ENCODE peak calls at places on chromosomes 1 and 21, in eight cellular contexts. One of them, this sample, is unnamed. For H3K4me1, the result is how much of the 10 kb centered on the place peaks cover.

GRCh38 chr1:206041640-206042039 is 11.3 kb upstream of the RHEX start:
- DNase-seq in H1: peak
- DNase-seq in K562: no peak
- DNase-seq in hepatocyte: peak
- DNase-seq in neural progenitor cell: peak
- DNase-seq in PC-3: no peak
- DNase-seq in fibroblast of lung: no peak
- DNase-seq in GM23248: no peak
- DNase-seq in this sample: no peak

GRCh38 chr1:63607322-63607721 is 14.1 kb downstream of the PGM1 start:
- DNase-seq in H1: no peak
- DNase-seq in K562: no peak
- DNase-seq in hepatocyte: no peak
- DNase-seq in neural progenitor cell: no peak
- DNase-seq in PC-3: no peak
- DNase-seq in fibroblast of lung: no peak
- DNase-seq in GM23248: no peak
- DNase-seq in this sample: no peak

GRCh38 chr1:99767996-99768524 is 1.6 kb upstream of the FRRS1 start:
- DNase-seq in H1: no peak
- DNase-seq in K562: no peak
- DNase-seq in hepatocyte: no peak
- DNase-seq in neural progenitor cell: no peak
- DNase-seq in PC-3: no peak
- DNase-seq in fibroblast of lung: no peak
- DNase-seq in GM23248: no peak
- DNase-seq in this sample: no peak

GRCh38 chr1:90850181-90850924 is 133.3 kb upstream of the BARHL2 start:
- DNase-seq in H1: no peak
- DNase-seq in K562: peak
- DNase-seq in hepatocyte: peak
- DNase-seq in neural progenitor cell: peak
- DNase-seq in PC-3: no peak
- DNase-seq in fibroblast of lung: no peak
- DNase-seq in GM23248: peak
- DNase-seq in this sample: peak

GRCh38 chr1:31145581-31146117 is 80.1 kb upstream of the PUM1 start:
- DNase-seq in H1: no peak
- DNase-seq in K562: no peak
- DNase-seq in hepatocyte: no peak
- DNase-seq in neural progenitor cell: no peak
- DNase-seq in PC-3: no peak
- DNase-seq in fibroblast of lung: no peak
- DNase-seq in GM23248: no peak
- DNase-seq in this sample: no peak

GRCh38 chr21:38220270-38220737 is 36.5 kb upstream of the KCNJ15 start:
- DNase-seq in H1: no peak
- DNase-seq in K562: peak
- DNase-seq in hepatocyte: no peak
- DNase-seq in neural progenitor cell: no peak
- DNase-seq in PC-3: no peak
- DNase-seq in fibroblast of lung: peak
- DNase-seq in GM23248: no peak
- DNase-seq in this sample: no peak

GRCh38 chr1:172821609-172822274 is 162.8 kb downstream of the FASLG start:
- DNase-seq in H1: no peak
- DNase-seq in K562: peak
- DNase-seq in hepatocyte: peak
- DNase-seq in neural progenitor cell: no peak
- DNase-seq in PC-3: peak
- DNase-seq in fibroblast of lung: peak
- DNase-seq in GM23248: peak
- DNase-seq in this sample: peak

GRCh38 chr1:15835741-15836510 is 11.6 kb upstream of the SPEN start:
- DNase-seq in H1: peak
- DNase-seq in K562: peak
- DNase-seq in hepatocyte: peak
- DNase-seq in neural progenitor cell: peak
- DNase-seq in PC-3: peak
- DNase-seq in fibroblast of lung: peak
- DNase-seq in GM23248: peak
- DNase-seq in this sample: peak

GRCh38 chr1:214216779-214217178 is 64.2 kb upstream of the SMYD2 start:
- DNase-seq in H1: no peak
- DNase-seq in K562: no peak
- DNase-seq in hepatocyte: peak
- DNase-seq in neural progenitor cell: no peak
- DNase-seq in PC-3: peak
- DNase-seq in fibroblast of lung: no peak
- DNase-seq in GM23248: no peak
- DNase-seq in this sample: no peak

GRCh38 chr1:20383631-20384030 is 93.0 kb downstream of the VWA5B1 start:
- DNase-seq in H1: no peak
- DNase-seq in K562: no peak
- DNase-seq in hepatocyte: no peak
- DNase-seq in neural progenitor cell: no peak
- DNase-seq in PC-3: no peak
- DNase-seq in fibroblast of lung: no peak
- DNase-seq in GM23248: no peak
- DNase-seq in this sample: no peak

GRCh38 chr1:9062846-9063245 is 6.6 kb downstream of the SLC2A5 start:
- DNase-seq in H1: no peak
- DNase-seq in K562: no peak
- DNase-seq in hepatocyte: no peak
- DNase-seq in neural progenitor cell: no peak
- DNase-seq in PC-3: no peak
- DNase-seq in fibroblast of lung: no peak
- DNase-seq in GM23248: no peak
- DNase-seq in this sample: no peak

GRCh38 chr1:210003501-210003900 is 65.5 kb downstream of the SYT14 start:
- DNase-seq in H1: no peak
- DNase-seq in K562: no peak
- DNase-seq in hepatocyte: no peak
- DNase-seq in neural progenitor cell: no peak
- DNase-seq in PC-3: no peak
- DNase-seq in fibroblast of lung: no peak
- DNase-seq in GM23248: peak
- DNase-seq in this sample: no peak

GRCh38 chr1:87330201-87330953 is 1.7 kb downstream of the LMO4 start:
- DNase-seq in H1: peak
- DNase-seq in K562: no peak
- DNase-seq in hepatocyte: peak
- DNase-seq in neural progenitor cell: peak
- DNase-seq in PC-3: peak
- DNase-seq in fibroblast of lung: peak
- DNase-seq in GM23248: peak
- DNase-seq in this sample: peak

GRCh38 chr1:8646996-8647395 is 170.4 kb downstream of the RERE start:
- DNase-seq in H1: no peak
- DNase-seq in K562: no peak
- DNase-seq in hepatocyte: no peak
- DNase-seq in neural progenitor cell: no peak
- DNase-seq in PC-3: no peak
- DNase-seq in fibroblast of lung: no peak
- DNase-seq in GM23248: no peak
- DNase-seq in this sample: no peak

GRCh38 chr1:67732750-67733151 is 47.8 kb downstream of the GADD45A start:
- DNase-seq in H1: peak
- DNase-seq in K562: no peak
- DNase-seq in hepatocyte: no peak
- DNase-seq in neural progenitor cell: no peak
- DNase-seq in PC-3: no peak
- DNase-seq in fibroblast of lung: peak
- DNase-seq in GM23248: peak
- DNase-seq in this sample: peak

GRCh38 chr1:39590546-39590945 is 14.0 kb upstream of the PABPC4 start:
- DNase-seq in H1: no peak
- DNase-seq in K562: no peak
- DNase-seq in hepatocyte: no peak
- DNase-seq in neural progenitor cell: no peak
- DNase-seq in PC-3: no peak
- DNase-seq in fibroblast of lung: no peak
- DNase-seq in GM23248: peak
- DNase-seq in this sample: no peak

GRCh38 chr1:161096514-161096913 is 1.6 kb upstream of the KLHDC9 start:
- DNase-seq in H1: no peak
- DNase-seq in K562: no peak
- DNase-seq in hepatocyte: no peak
- DNase-seq in neural progenitor cell: no peak
- DNase-seq in PC-3: peak
- DNase-seq in fibroblast of lung: peak
- DNase-seq in GM23248: peak
- DNase-seq in this sample: no peak

GRCh38 chr1:155970531-155971167 is 7.7 kb downstream of the ARHGEF2 start:
- DNase-seq in H1: no peak
- DNase-seq in K562: peak
- DNase-seq in hepatocyte: no peak
- DNase-seq in neural progenitor cell: peak
- DNase-seq in PC-3: no peak
- DNase-seq in fibroblast of lung: peak
- DNase-seq in GM23248: peak
- DNase-seq in this sample: no peak

GRCh38 chr1:52571783-52572182 is 18.9 kb upstream of the TUT4 start:
- DNase-seq in H1: no peak
- DNase-seq in K562: peak
- DNase-seq in hepatocyte: no peak
- DNase-seq in neural progenitor cell: no peak
- DNase-seq in PC-3: peak
- DNase-seq in fibroblast of lung: peak
- DNase-seq in GM23248: no peak
- DNase-seq in this sample: peak

GRCh38 chr21:35603471-35603870 is 456.9 kb downstream of the SETD4 start:
- DNase-seq in H1: peak
- DNase-seq in K562: no peak
- DNase-seq in hepatocyte: no peak
- DNase-seq in neural progenitor cell: no peak
- DNase-seq in PC-3: no peak
- DNase-seq in fibroblast of lung: no peak
- DNase-seq in GM23248: no peak
- DNase-seq in this sample: no peak
- H3K4me1 ChIP-seq in H1: under half
- H3K4me1 ChIP-seq in K562: under half
- H3K4me1 ChIP-seq in hepatocyte: under half
- H3K4me1 ChIP-seq in neural progenitor cell: under half
- H3K4me1 ChIP-seq in PC-3: under half
- H3K4me1 ChIP-seq in fibroblast of lung: under half
- H3K4me1 ChIP-seq in GM23248: under half
- H3K4me1 ChIP-seq in this sample: under half

DNA sequence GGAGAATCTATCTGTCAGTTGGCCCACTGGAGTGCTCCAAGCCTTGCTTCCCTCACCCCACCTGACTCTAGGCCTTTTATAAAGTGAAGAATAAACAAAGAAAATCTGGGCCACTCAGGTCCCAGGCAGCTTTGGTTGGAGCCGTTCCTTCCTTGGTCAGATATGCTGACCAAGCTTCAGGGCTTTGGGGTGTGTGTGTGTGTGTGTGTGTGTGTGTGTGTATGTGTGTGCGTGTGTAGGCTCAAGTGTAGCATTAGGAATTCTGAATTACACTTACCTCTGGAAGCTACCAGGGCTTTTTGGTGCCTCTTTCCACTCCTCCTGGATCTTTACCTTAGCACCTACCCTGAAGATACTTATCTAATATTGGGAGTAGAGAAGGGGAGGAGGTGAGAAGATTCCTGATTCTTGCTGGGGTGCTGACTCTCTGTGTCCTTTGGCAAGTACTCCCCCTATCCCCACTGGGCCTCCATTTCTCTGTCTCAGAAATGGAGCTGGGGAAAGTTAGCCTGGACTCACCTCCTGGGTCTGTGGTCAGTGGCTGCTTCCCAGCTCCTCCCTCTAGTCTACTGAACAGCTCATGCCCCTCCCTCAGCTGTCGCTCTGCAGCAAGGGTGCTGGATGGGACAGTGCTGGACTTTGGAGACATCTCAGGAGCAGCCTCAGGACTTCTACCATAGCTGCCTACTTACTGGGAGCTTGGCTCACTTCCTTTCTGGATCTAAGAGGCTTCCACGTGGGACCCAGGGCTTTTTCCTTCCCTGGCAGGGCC is 10.8 kb downstream of the FOXD2 start:
- DNase-seq in H1: no peak
- DNase-seq in K562: no peak
- DNase-seq in hepatocyte: no peak
- DNase-seq in neural progenitor cell: no peak
- DNase-seq in PC-3: no peak
- DNase-seq in fibroblast of lung: no peak
- DNase-seq in GM23248: no peak
- DNase-seq in this sample: no peak
- TF ChIP-seq EZH2 in H1: peak
- TF ChIP-seq EZH2 in K562: no peak
- TF ChIP-seq EZH2 in hepatocyte: no peak
- TF ChIP-seq EZH2 in neural progenitor cell: no peak
- TF ChIP-seq EZH2 in PC-3: no peak
- TF ChIP-seq EZH2 in fibroblast of lung: no peak
- TF ChIP-seq EZH2 in GM23248: no peak
- TF ChIP-seq EZH2 in this sample: no peak

DNA sequence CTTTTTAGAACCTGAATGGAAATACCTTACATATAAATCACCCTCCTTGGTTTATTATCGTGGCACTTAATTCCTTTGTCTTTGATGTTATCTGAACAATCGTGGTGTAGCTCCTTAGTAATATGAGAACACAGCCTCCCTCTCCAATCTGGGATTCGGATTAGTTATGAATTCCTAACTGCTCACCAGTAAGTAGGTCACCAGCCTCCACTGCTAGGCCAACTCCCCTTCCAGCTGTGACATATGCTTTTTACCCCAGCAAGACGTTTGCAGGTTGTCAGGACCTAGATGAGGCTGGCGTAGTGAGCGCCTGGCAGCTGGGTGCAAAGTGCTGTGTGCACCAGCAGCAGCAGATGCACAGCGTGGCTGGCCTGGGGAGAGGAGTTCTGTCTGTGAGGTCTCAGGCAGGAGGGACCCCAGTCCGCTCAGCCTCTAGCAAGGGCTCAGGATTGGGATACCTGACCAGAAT is 38.2 kb downstream of the NTPCR start:
- DNase-seq in H1: no peak
- DNase-seq in K562: no peak
- DNase-seq in hepatocyte: no peak
- DNase-seq in neural progenitor cell: no peak
- DNase-seq in PC-3: peak
- DNase-seq in fibroblast of lung: peak
- DNase-seq in GM23248: peak
- DNase-seq in this sample: no peak
- H3K27ac ChIP-seq in H1: no peak
- H3K27ac ChIP-seq in K562: no peak
- H3K27ac ChIP-seq in hepatocyte: no peak
- H3K27ac ChIP-seq in neural progenitor cell: no peak
- H3K27ac ChIP-seq in PC-3: no peak
- H3K27ac ChIP-seq in fibroblast of lung: no peak
- H3K27ac ChIP-seq in GM23248: no peak
- H3K27ac ChIP-seq in this sample: no peak

DNA sequence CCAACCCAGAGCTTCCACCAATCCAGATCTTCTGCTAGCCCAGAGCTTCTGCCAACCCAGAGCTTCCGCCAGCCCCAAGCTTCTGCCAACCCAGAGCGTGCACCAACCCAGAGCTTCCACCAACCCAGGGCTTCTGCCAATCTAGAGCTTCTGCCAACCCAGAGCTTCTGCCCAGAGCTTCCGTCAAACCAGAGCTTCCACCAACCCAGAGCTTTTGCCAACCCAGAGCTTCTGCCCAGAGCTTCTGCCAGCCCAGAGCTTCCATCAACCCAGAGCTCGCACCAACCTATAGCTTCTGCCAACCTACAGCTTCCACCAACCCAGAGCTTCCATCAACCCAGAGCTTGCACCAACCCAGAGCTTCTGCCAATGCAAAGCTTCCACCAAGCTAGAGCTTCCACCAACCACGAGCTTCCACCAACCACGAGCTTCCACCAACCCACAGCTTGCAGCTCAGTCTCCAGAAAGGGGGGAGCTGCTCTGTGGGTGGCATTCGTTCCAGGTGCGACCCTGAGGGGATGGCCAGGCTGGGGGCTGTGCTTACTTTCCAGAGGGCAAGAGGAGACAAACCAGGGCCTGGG is 23.8 kb downstream of the CRYAA start:
- DNase-seq in H1: no peak
- DNase-seq in K562: no peak
- DNase-seq in hepatocyte: no peak
- DNase-seq in neural progenitor cell: no peak
- DNase-seq in PC-3: no peak
- DNase-seq in fibroblast of lung: no peak
- DNase-seq in GM23248: no peak
- DNase-seq in this sample: no peak
- H3K4me1 ChIP-seq in H1: under half
- H3K4me1 ChIP-seq in K562: under half
- H3K4me1 ChIP-seq in hepatocyte: under half
- H3K4me1 ChIP-seq in neural progenitor cell: under half
- H3K4me1 ChIP-seq in PC-3: under half
- H3K4me1 ChIP-seq in fibroblast of lung: under half
- H3K4me1 ChIP-seq in GM23248: under half
- H3K4me1 ChIP-seq in this sample: under half

This sample was measured in A673.